ENCODE peak calls at places on chromosome 12, in four cellular contexts. X is mesenchymal stem cell, K is neuronal stem cell, S is H9. U is an unnamed sample.

GRCh38 chr12:51590347-51591019 is 550 bp upstream of the SCN8A start:
- DNase-seq in X (peak), K (peak), S (no peak), U (peak)

GRCh38 chr12:6861391-6861790 is 5.9 kb upstream of the TPI1 start:
- DNase-seq in X (no peak), K (no peak), S (no peak), U (no peak)

GRCh38 chr12:100031821-100032220 is 47.1 kb upstream of the ANKS1B start:
- DNase-seq in X (no peak), K (no peak), S (no peak), U (no peak)

GRCh38 chr12:106220561-106220960 is 27.3 kb downstream of the CKAP4 start:
- DNase-seq in X (no peak), K (no peak), S (no peak), U (no peak)

GRCh38 chr12:107134558-107134957 is 41.2 kb upstream of the CRY1 start:
- DNase-seq in X (no peak), K (no peak), S (peak), U (peak)

GRCh38 chr12:46376579-46376978 is 4.0 kb upstream of the SLC38A2 start:
- DNase-seq in X (no peak), K (no peak), S (no peak), U (no peak)

GRCh38 chr12:110743571-110744093 is 941 bp upstream of the PPP1CC start:
- DNase-seq in X (peak), K (peak), S (peak), U (no peak)

GRCh38 chr12:76042147-76042546 is 10.6 kb upstream of the PHLDA1 start:
- DNase-seq in X (no peak), K (no peak), S (no peak), U (no peak)

GRCh38 chr12:5171701-5172100 is 128.0 kb downstream of the KCNA5 start:
- DNase-seq in X (peak), K (peak), S (peak), U (peak)

GRCh38 chr12:92465786-92466185 is 237.0 kb upstream of the PLEKHG7 start:
- DNase-seq in X (no peak), K (no peak), S (no peak), U (no peak)

GRCh38 chr12:81329088-81329487 is 251.2 kb downstream of the ACSS3 start:
- DNase-seq in X (peak), K (no peak), S (peak), U (peak)

GRCh38 chr12:4562034-4562657 is at the start of gene DYRK4:
- DNase-seq in X (peak), K (peak), S (peak), U (peak)

GRCh38 chr12:51888316-51889215 is 663 bp downstream of the ANKRD33 start:
- DNase-seq in X (no peak), K (no peak), S (no peak), U (no peak)

GRCh38 chr12:19450362-19450761 is 11.1 kb downstream of the AEBP2 start:
- DNase-seq in X (no peak), K (no peak), S (no peak), U (no peak)

GRCh38 chr12:96026331-96026730 is 9.1 kb downstream of the LTA4H start:
- DNase-seq in X (no peak), K (no peak), S (no peak), U (no peak)

GRCh38 chr12:28507055-28507454 is 316.8 kb downstream of the CCDC91 start:
- DNase-seq in X (no peak), K (no peak), S (no peak), U (no peak)

GRCh38 chr12:27901959-27902358 is 70.6 kb downstream of the PTHLH start:
- DNase-seq in X (peak), K (no peak), S (no peak), U (peak)

GRCh38 chr12:1807107-1807478 is 13.3 kb upstream of the LRTM2 start:
- DNase-seq in X (no peak), K (no peak), S (no peak), U (no peak)

GRCh38 chr12:94263905-94264655 is 115.7 kb downstream of the PLXNC1 start:
- DNase-seq in X (no peak), K (no peak), S (peak), U (peak)

GRCh38 chr12:88546851-88547250 is 33.4 kb downstream of the KITLG start:
- DNase-seq in X (no peak), K (no peak), S (no peak), U (no peak)

GRCh38 chr12:63802012-63802608 is 22.4 kb downstream of the RXYLT1 start:
- DNase-seq in X (peak), K (no peak), S (no peak), U (peak)

GRCh38 chr12:60235261-60235660 is 639.4 kb downstream of the SLC16A7 start:
- DNase-seq in X (peak), K (no peak), S (no peak), U (no peak)

GRCh38 chr12:32801269-32802019 is 45.7 kb upstream of the YARS2 start:
- DNase-seq in X (no peak), K (no peak), S (no peak), U (no peak)

GRCh38 chr12:53890081-53890480 is 48.5 kb upstream of the HOXC13 start:
- DNase-seq in X (no peak), K (no peak), S (no peak), U (no peak)

GRCh38 chr12:95277139-95277538 is 59.5 kb downstream of the VEZT start:
- DNase-seq in X (peak), K (no peak), S (no peak), U (no peak)

GRCh38 chr12:99260597-99260996 is 387.0 kb upstream of the GARIN6 start:
- DNase-seq in X (no peak), K (no peak), S (no peak), U (no peak)

GRCh38 chr12:81468206-81468605 is 290.9 kb downstream of the PPFIA2 start:
- DNase-seq in X (no peak), K (no peak), S (no peak), U (no peak)

GRCh38 chr12:34406228-34406995 is 384.1 kb downstream of the ALG10 start:
- DNase-seq in X (no peak), K (no peak), S (peak), U (no peak)

GRCh38 chr12:65642006-65642695 is 182.1 kb upstream of the HMGA2 start:
- DNase-seq in X (no peak), K (no peak), S (no peak), U (no peak)

GRCh38 chr12:58288191-58288590 is 346.8 kb downstream of the ATP23 start:
- DNase-seq in X (no peak), K (no peak), S (no peak), U (no peak)

GRCh38 chr12:76611533-76611932 is 52.0 kb upstream of the OSBPL8 start:
- DNase-seq in X (peak), K (no peak), S (no peak), U (no peak)

GRCh38 chr12:51941669-51942455 is 9.6 kb upstream of the ACVR1B start:
- DNase-seq in X (no peak), K (no peak), S (no peak), U (no peak)

GRCh38 chr12:119802472-119802871 is 74.6 kb downstream of the CIT start:
- DNase-seq in X (peak), K (no peak), S (no peak), U (peak)

GRCh38 chr12:52160200-52160599 is 31.6 kb downstream of the KRT80 start:
- DNase-seq in X (no peak), K (no peak), S (no peak), U (no peak)

GRCh38 chr12:79217306-79217705 is 352.7 kb downstream of the SYT1 start:
- DNase-seq in X (no peak), K (no peak), S (no peak), U (peak)
- H4K8ac ChIP-seq in X (no peak), K (no peak), S (no peak), U (no peak)

GRCh38 chr12:124550123-124551089 is 17.0 kb downstream of the NCOR2 start:
- DNase-seq in X (no peak), K (no peak), S (no peak), U (no peak)

GRCh38 chr12:124547626-124548025 is 19.8 kb downstream of the NCOR2 start:
- DNase-seq in X (no peak), K (no peak), S (no peak), U (no peak)

GRCh38 chr12:124548854-124549378 is 18.5 kb downstream of the NCOR2 start:
- DNase-seq in X (peak), K (no peak), S (no peak), U (no peak)

GRCh38 chr12:124551268-124552144 is 15.9 kb downstream of the NCOR2 start:
- DNase-seq in X (peak), K (no peak), S (peak), U (peak)

DNA sequence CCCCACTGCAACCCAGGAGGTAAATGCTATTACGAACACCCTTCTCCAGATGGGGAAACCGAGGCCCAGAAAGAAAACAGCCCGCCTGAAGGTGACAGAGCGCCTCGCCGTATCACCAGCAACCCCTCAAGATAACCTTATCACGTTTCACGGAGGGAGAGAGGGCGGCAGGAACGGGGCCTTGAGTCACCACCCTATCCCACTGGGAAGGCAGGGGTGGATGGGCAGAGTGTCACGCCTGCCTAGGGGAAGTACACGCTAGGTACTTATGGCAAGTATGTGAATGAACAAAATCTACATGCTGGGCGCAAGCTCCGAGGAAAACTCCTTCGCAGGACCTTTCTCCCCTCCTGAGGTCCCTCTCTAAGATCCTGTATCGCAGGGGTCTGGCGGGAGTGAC is 17.8 kb downstream of the NCOR2 start:
- DNase-seq in X (no peak), K (no peak), S (no peak), U (no peak)
- H4K8ac ChIP-seq in X (peak), K (no peak), S (no peak), U (no peak)

GRCh38 chr12:113232787-113233585 is 11.7 kb downstream of the TPCN1 start:
- DNase-seq in X (no peak), K (no peak), S (peak), U (peak)
- H4K8ac ChIP-seq in X (no peak), K (no peak), S (no peak), U (no peak)

GRCh38 chr12:124422142-124422569 is 127.3 kb downstream of the RFLNA start:
- DNase-seq in X (no peak), K (no peak), S (peak), U (no peak)
- H4K8ac ChIP-seq in X (peak), K (no peak), S (no peak), U (no peak)

U was measured in mesendoderm.